ENCODE peak calls at places on chromosomes 5 and 9, in eight cellular contexts. One of them, this sample, is unnamed. For H3K36me3, the result is how much of the 10 kb centered on the place peaks cover.

GRCh38 chr9:2524601-2525000 is 97.0 kb upstream of the VLDLR start:
- DNase-seq in body of pancreas: no peak
- DNase-seq in small intestine: no peak
- DNase-seq in pancreas: no peak
- DNase-seq in SK-N-MC: no peak
- DNase-seq in neuronal stem cell: no peak
- DNase-seq in heart right ventricle: no peak
- DNase-seq in CD8-positive, alpha-beta memory T cell: no peak
- DNase-seq in this sample: no peak

GRCh38 chr5:164051745-164052144 is 546.3 kb downstream of the MAT2B start:
- DNase-seq in neuronal stem cell: no peak
- DNase-seq in body of pancreas: no peak
- DNase-seq in CD8-positive, alpha-beta memory T cell: no peak
- DNase-seq in heart right ventricle: no peak
- DNase-seq in pancreas: no peak
- DNase-seq in small intestine: no peak
- DNase-seq in SK-N-MC: no peak
- DNase-seq in this sample: no peak

GRCh38 chr9:12817702-12818101 is 42.9 kb downstream of the LURAP1L start:
- DNase-seq in SK-N-MC: no peak
- DNase-seq in body of pancreas: peak
- DNase-seq in heart right ventricle: peak
- DNase-seq in CD8-positive, alpha-beta memory T cell: no peak
- DNase-seq in pancreas: peak
- DNase-seq in small intestine: peak
- DNase-seq in neuronal stem cell: no peak
- DNase-seq in this sample: peak

GRCh38 chr5:59173568-59173967 is 590.7 kb downstream of the RAB3C start:
- DNase-seq in SK-N-MC: no peak
- DNase-seq in heart right ventricle: no peak
- DNase-seq in body of pancreas: no peak
- DNase-seq in small intestine: no peak
- DNase-seq in pancreas: no peak
- DNase-seq in CD8-positive, alpha-beta memory T cell: no peak
- DNase-seq in neuronal stem cell: no peak
- DNase-seq in this sample: no peak

GRCh38 chr9:81560851-81561732 is 128.3 kb downstream of the TLE1 start:
- DNase-seq in SK-N-MC: no peak
- DNase-seq in body of pancreas: no peak
- DNase-seq in neuronal stem cell: no peak
- DNase-seq in pancreas: no peak
- DNase-seq in heart right ventricle: no peak
- DNase-seq in small intestine: no peak
- DNase-seq in CD8-positive, alpha-beta memory T cell: no peak
- DNase-seq in this sample: peak

GRCh38 chr9:15901572-15901971 is 348.7 kb downstream of the CCDC171 start:
- DNase-seq in pancreas: no peak
- DNase-seq in small intestine: no peak
- DNase-seq in SK-N-MC: no peak
- DNase-seq in heart right ventricle: no peak
- DNase-seq in neuronal stem cell: no peak
- DNase-seq in CD8-positive, alpha-beta memory T cell: no peak
- DNase-seq in body of pancreas: no peak
- DNase-seq in this sample: no peak

GRCh38 chr9:70589571-70590263 is 175.3 kb upstream of the KLF9 start:
- DNase-seq in CD8-positive, alpha-beta memory T cell: no peak
- DNase-seq in pancreas: no peak
- DNase-seq in neuronal stem cell: no peak
- DNase-seq in small intestine: no peak
- DNase-seq in heart right ventricle: peak
- DNase-seq in body of pancreas: no peak
- DNase-seq in SK-N-MC: no peak
- DNase-seq in this sample: peak

GRCh38 chr9:84966876-84967830 is 297.6 kb downstream of the NTRK2 start:
- DNase-seq in heart right ventricle: no peak
- DNase-seq in pancreas: no peak
- DNase-seq in body of pancreas: no peak
- DNase-seq in CD8-positive, alpha-beta memory T cell: no peak
- DNase-seq in SK-N-MC: no peak
- DNase-seq in neuronal stem cell: no peak
- DNase-seq in small intestine: no peak
- DNase-seq in this sample: no peak

GRCh38 chr9:122090287-122090883 is 2.7 kb downstream of the TTLL11 start:
- DNase-seq in CD8-positive, alpha-beta memory T cell: no peak
- DNase-seq in small intestine: no peak
- DNase-seq in pancreas: no peak
- DNase-seq in body of pancreas: no peak
- DNase-seq in SK-N-MC: no peak
- DNase-seq in neuronal stem cell: no peak
- DNase-seq in heart right ventricle: no peak
- DNase-seq in this sample: no peak

GRCh38 chr5:23583081-23583480 is 75.7 kb downstream of the PRDM9 start:
- DNase-seq in small intestine: no peak
- DNase-seq in neuronal stem cell: no peak
- DNase-seq in body of pancreas: no peak
- DNase-seq in heart right ventricle: no peak
- DNase-seq in CD8-positive, alpha-beta memory T cell: no peak
- DNase-seq in SK-N-MC: no peak
- DNase-seq in pancreas: no peak
- DNase-seq in this sample: no peak

GRCh38 chr5:94908889-94909480 is 290.5 kb downstream of the SLF1 start:
- DNase-seq in pancreas: no peak
- DNase-seq in small intestine: peak
- DNase-seq in SK-N-MC: no peak
- DNase-seq in CD8-positive, alpha-beta memory T cell: no peak
- DNase-seq in heart right ventricle: no peak
- DNase-seq in neuronal stem cell: peak
- DNase-seq in body of pancreas: no peak
- DNase-seq in this sample: no peak

GRCh38 chr9:94720846-94721549 is 5.5 kb upstream of the AOPEP start:
- DNase-seq in pancreas: no peak
- DNase-seq in neuronal stem cell: no peak
- DNase-seq in CD8-positive, alpha-beta memory T cell: no peak
- DNase-seq in heart right ventricle: no peak
- DNase-seq in small intestine: no peak
- DNase-seq in body of pancreas: no peak
- DNase-seq in SK-N-MC: no peak
- DNase-seq in this sample: no peak

GRCh38 chr5:132976852-132977251 is 13.4 kb upstream of the AFF4 start:
- DNase-seq in CD8-positive, alpha-beta memory T cell: no peak
- DNase-seq in neuronal stem cell: no peak
- DNase-seq in body of pancreas: no peak
- DNase-seq in SK-N-MC: no peak
- DNase-seq in heart right ventricle: no peak
- DNase-seq in small intestine: no peak
- DNase-seq in pancreas: no peak
- DNase-seq in this sample: no peak

DNA sequence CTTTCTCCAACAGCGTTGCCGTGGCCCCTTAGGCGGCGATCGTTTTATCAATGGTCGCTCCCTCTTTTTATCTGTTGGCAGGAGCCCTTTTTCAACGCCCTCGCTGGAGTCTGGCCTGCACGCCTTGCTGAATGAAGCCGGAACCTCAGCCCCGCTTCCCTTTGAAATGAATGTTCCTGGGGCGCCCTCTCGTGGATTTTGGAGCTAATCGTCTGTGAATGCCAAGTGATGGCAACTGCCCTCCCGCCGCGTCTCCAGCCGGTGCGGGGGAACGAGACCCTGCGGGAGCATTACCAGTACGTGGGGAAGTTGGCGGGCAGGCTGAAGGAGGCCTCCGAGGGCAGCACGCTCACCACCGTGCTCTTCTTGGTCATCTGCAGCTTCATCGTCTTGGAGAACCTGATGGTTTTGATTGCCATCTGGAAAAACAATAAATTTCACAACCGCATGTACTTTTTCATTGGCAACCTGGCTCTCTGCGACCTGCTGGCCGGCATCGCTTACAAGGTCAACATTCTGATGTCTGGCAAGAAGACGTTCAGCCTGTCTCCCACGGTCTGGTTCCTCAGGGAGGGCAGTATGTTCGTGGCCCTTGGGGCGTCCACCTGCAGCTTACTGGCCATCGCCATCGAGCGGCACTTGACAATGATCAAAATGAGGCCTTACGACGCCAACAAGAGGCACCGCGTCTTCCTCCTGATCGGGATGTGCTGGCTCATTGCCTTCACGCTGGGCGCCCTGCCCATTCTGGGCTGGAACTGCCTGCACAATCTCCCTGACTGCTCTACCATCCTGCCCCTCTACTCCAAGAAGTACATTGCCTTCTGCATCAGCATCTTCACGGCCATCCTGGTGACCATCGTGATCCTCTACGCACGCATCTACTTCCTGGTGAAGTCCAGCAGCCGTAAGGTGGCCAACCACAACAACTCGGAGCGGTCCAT is 10.0 kb downstream of the S1PR3 start:
- DNase-seq in neuronal stem cell: peak
- DNase-seq in CD8-positive, alpha-beta memory T cell: peak
- DNase-seq in pancreas: peak
- DNase-seq in small intestine: peak
- DNase-seq in heart right ventricle: peak
- DNase-seq in SK-N-MC: no peak
- DNase-seq in body of pancreas: peak
- DNase-seq in this sample: peak
- H3K36me3 ChIP-seq in neuronal stem cell: under half
- H3K36me3 ChIP-seq in CD8-positive, alpha-beta memory T cell: under half
- H3K36me3 ChIP-seq in pancreas: under half
- H3K36me3 ChIP-seq in small intestine: under half
- H3K36me3 ChIP-seq in heart right ventricle: under half
- H3K36me3 ChIP-seq in SK-N-MC: under half
- H3K36me3 ChIP-seq in body of pancreas: under half
- H3K36me3 ChIP-seq in this sample: half or more

GRCh38 chr9:97366889-97367288 is 45.0 kb upstream of the TDRD7 start:
- DNase-seq in heart right ventricle: no peak
- DNase-seq in small intestine: no peak
- DNase-seq in neuronal stem cell: no peak
- DNase-seq in body of pancreas: no peak
- DNase-seq in SK-N-MC: no peak
- DNase-seq in pancreas: no peak
- DNase-seq in CD8-positive, alpha-beta memory T cell: no peak
- DNase-seq in this sample: no peak
- H3K36me3 ChIP-seq in heart right ventricle: under half
- H3K36me3 ChIP-seq in small intestine: under half
- H3K36me3 ChIP-seq in neuronal stem cell: under half
- H3K36me3 ChIP-seq in body of pancreas: under half
- H3K36me3 ChIP-seq in SK-N-MC: under half
- H3K36me3 ChIP-seq in pancreas: under half
- H3K36me3 ChIP-seq in CD8-positive, alpha-beta memory T cell: under half
- H3K36me3 ChIP-seq in this sample: under half

DNA sequence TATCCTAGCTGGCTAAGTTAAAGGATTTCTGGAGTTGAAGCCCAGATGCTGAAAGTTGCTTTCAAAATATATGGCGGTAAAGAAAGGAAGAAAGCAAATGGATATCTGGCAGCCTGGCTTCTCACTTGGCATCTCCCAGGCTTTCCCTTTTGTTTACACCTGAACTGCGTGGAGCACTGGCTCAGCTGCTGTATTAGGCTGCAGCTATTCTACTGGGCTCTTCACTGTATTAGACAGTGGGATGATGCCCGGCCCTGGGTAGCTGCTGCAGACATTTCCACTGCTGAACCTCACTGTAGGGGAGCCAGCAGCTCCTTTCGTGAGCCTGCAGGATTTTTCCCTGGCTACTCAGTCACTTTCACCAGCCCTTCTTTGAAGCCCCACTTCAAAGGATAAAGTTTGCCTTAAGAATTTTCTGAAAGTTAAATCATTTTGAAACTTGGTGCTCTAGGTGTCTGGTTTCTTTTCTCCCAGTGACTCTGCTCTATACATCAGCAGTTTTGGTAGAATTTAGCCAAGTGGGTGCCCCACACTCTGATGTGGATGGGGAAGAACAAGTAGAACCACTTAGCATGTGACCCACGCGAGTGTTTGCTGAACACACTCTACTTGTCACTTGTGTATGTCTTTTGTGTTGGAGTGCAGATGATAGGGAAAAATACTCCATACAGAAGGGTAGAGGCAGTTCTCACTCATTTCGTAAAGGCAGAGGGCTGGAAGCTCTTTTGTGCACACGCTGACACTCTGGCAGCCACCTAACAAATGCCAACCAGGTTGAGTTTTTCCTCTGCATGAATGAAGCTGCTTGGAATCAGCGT is 49.9 kb downstream of the C9orf152 start:
- DNase-seq in neuronal stem cell: no peak
- DNase-seq in small intestine: no peak
- DNase-seq in body of pancreas: no peak
- DNase-seq in CD8-positive, alpha-beta memory T cell: no peak
- DNase-seq in heart right ventricle: no peak
- DNase-seq in SK-N-MC: no peak
- DNase-seq in pancreas: no peak
- DNase-seq in this sample: no peak
- H3K36me3 ChIP-seq in neuronal stem cell: under half
- H3K36me3 ChIP-seq in small intestine: under half
- H3K36me3 ChIP-seq in body of pancreas: under half
- H3K36me3 ChIP-seq in CD8-positive, alpha-beta memory T cell: under half
- H3K36me3 ChIP-seq in heart right ventricle: under half
- H3K36me3 ChIP-seq in SK-N-MC: under half
- H3K36me3 ChIP-seq in pancreas: under half
- H3K36me3 ChIP-seq in this sample: half or more

GRCh38 chr9:127506814-127507750 is 55.8 kb downstream of the LRSAM1 start:
- DNase-seq in body of pancreas: no peak
- DNase-seq in small intestine: no peak
- DNase-seq in SK-N-MC: no peak
- DNase-seq in neuronal stem cell: no peak
- DNase-seq in pancreas: no peak
- DNase-seq in heart right ventricle: no peak
- DNase-seq in CD8-positive, alpha-beta memory T cell: no peak
- DNase-seq in this sample: no peak

GRCh38 chr9:127509261-127509954 is 58.1 kb downstream of the LRSAM1 start:
- DNase-seq in CD8-positive, alpha-beta memory T cell: no peak
- DNase-seq in small intestine: peak
- DNase-seq in neuronal stem cell: no peak
- DNase-seq in pancreas: no peak
- DNase-seq in heart right ventricle: no peak
- DNase-seq in SK-N-MC: no peak
- DNase-seq in body of pancreas: no peak
- DNase-seq in this sample: no peak

GRCh38 chr9:127507751-127508648 is 56.7 kb downstream of the LRSAM1 start:
- DNase-seq in neuronal stem cell: no peak
- DNase-seq in CD8-positive, alpha-beta memory T cell: no peak
- DNase-seq in small intestine: no peak
- DNase-seq in pancreas: no peak
- DNase-seq in SK-N-MC: no peak
- DNase-seq in heart right ventricle: no peak
- DNase-seq in body of pancreas: no peak
- DNase-seq in this sample: no peak

GRCh38 chr9:127508901-127509260 is 57.6 kb downstream of the LRSAM1 start:
- DNase-seq in body of pancreas: no peak
- DNase-seq in small intestine: no peak
- DNase-seq in SK-N-MC: no peak
- DNase-seq in CD8-positive, alpha-beta memory T cell: no peak
- DNase-seq in pancreas: no peak
- DNase-seq in heart right ventricle: no peak
- DNase-seq in neuronal stem cell: no peak
- DNase-seq in this sample: no peak

DNA sequence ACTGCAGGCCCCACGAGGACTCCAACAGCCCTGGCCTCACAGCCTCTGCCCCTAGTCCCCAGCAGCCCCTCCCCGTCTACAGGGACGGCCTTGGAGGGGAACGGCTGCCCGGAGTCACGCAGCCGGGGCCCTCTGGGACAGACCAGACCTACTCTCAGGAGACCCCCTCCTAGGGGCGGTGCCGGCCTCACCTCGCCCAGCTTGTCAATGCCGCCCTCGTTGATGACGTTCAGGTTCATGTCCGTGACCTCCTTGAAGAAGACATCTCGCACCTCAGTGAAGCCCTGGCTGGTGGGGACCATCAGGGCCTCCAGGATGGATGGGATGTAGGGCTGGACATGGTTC is 58.6 kb downstream of the LRSAM1 start:
- DNase-seq in CD8-positive, alpha-beta memory T cell: no peak
- DNase-seq in heart right ventricle: no peak
- DNase-seq in small intestine: no peak
- DNase-seq in body of pancreas: no peak
- DNase-seq in neuronal stem cell: no peak
- DNase-seq in SK-N-MC: no peak
- DNase-seq in pancreas: no peak
- DNase-seq in this sample: no peak
- H3K36me3 ChIP-seq in CD8-positive, alpha-beta memory T cell: under half
- H3K36me3 ChIP-seq in heart right ventricle: half or more
- H3K36me3 ChIP-seq in small intestine: under half
- H3K36me3 ChIP-seq in body of pancreas: under half
- H3K36me3 ChIP-seq in neuronal stem cell: under half
- H3K36me3 ChIP-seq in SK-N-MC: under half
- H3K36me3 ChIP-seq in pancreas: half or more
- H3K36me3 ChIP-seq in this sample: half or more